ENCODE peak calls at places on chromosomes 5 and 9, in nine cellular contexts. V is mesothelial cell of epicardium, S is Caco-2, F is HL-60, X is neural crest cell, I is GM23338, K is fibroblast of mammary gland, N is RWPE1, C is thoracic aorta. J is an unnamed sample.

GRCh38 chr5:61999371-61999770 is 306.6 kb upstream of the KIF2A start:
- DNase-seq in V (no peak), S (no peak), F (no peak), X (no peak), I (no peak), K (peak; percentile 23), N (peak; percentile 42), C (no peak), J (no peak)

GRCh38 chr5:87132696-87133095 is 135.0 kb upstream of the RASA1 start:
- DNase-seq in V (no peak), S (no peak), F (no peak), X (no peak), I (no peak), K (peak; percentile 27), N (no peak), C (no peak), J (no peak)

GRCh38 chr5:126023894-126024575 is 399.2 kb upstream of the GRAMD2B start:
- DNase-seq in V (no peak), S (no peak), F (no peak), X (no peak), I (no peak), K (no peak), N (no peak), C (no peak), J (no peak)

GRCh38 chr5:92838253-92838652 is 742.8 kb downstream of the NR2F1-AS1 start:
- DNase-seq in V (no peak), S (no peak), F (no peak), X (no peak), I (peak; percentile 66), K (no peak), N (peak; percentile 49), C (no peak), J (no peak)

GRCh38 chr5:180313677-180314076 is 21.8 kb upstream of the MAPK9 start:
- DNase-seq in V (no peak), S (peak; percentile 98), F (peak; percentile 75), X (no peak), I (peak; percentile 71), K (no peak), N (peak; percentile 66), C (no peak), J (no peak)

GRCh38 chr5:129973716-129974426 is 69.6 kb downstream of the CHSY3 start:
- DNase-seq in V (no peak), S (no peak), F (no peak), X (no peak), I (no peak), K (peak; percentile 36), N (no peak), C (no peak), J (no peak)

GRCh38 chr9:21305213-21305612 is at the start of gene IFNA5:
- DNase-seq in V (no peak), S (no peak), F (no peak), X (no peak), I (no peak), K (no peak), N (no peak), C (no peak), J (no peak)

GRCh38 chr9:127569819-127570401 is 42.2 kb upstream of the STXBP1 start:
- DNase-seq in V (no peak), S (no peak), F (no peak), X (no peak), I (no peak), K (no peak), N (peak; percentile 62), C (no peak), J (peak; percentile 25)

GRCh38 chr5:134508521-134509195 is 16.8 kb upstream of the JADE2 start:
- DNase-seq in V (no peak), S (no peak), F (no peak), X (no peak), I (no peak), K (no peak), N (no peak), C (no peak), J (no peak)

GRCh38 chr9:131995382-131995781 is 84.3 kb downstream of the MED27 start:
- DNase-seq in V (no peak), S (no peak), F (no peak), X (no peak), I (no peak), K (peak; percentile 65), N (peak; percentile 56), C (no peak), J (no peak)

GRCh38 chr5:92505925-92506324 is 1075.1 kb downstream of the NR2F1-AS1 start:
- DNase-seq in V (no peak), S (no peak), F (no peak), X (no peak), I (no peak), K (peak; percentile 17), N (peak; percentile 8), C (no peak), J (no peak)

GRCh38 chr9:73118898-73119554 is 32.6 kb upstream of the ANXA1 start:
- DNase-seq in V (no peak), S (no peak), F (no peak), X (no peak), I (no peak), K (peak; percentile 91), N (peak; percentile 96), C (no peak), J (no peak)

GRCh38 chr9:106619211-106619610 is 243.8 kb upstream of the ZNF462 start:
- DNase-seq in V (no peak), S (no peak), F (no peak), X (no peak), I (no peak), K (peak; percentile 82), N (peak; percentile 46), C (no peak), J (no peak)

GRCh38 chr5:149618581-149619248 is 37.4 kb downstream of the ARHGEF37 start:
- DNase-seq in V (no peak), S (peak; percentile 79), F (peak; percentile 45), X (peak; percentile 36), I (peak; percentile 82), K (peak; percentile 72), N (peak; percentile 93), C (no peak), J (no peak)

GRCh38 chr9:110058304-110058953 is 149.5 kb downstream of the C9orf152 start:
- DNase-seq in V (no peak), S (peak; percentile 78), F (peak; percentile 66), X (peak; percentile 37), I (peak; percentile 94), K (peak; percentile 58), N (peak; percentile 82), C (no peak), J (no peak)
- TF ChIP-seq CTCF in V (peak; percentile 30), S (peak; percentile 69), F (peak; percentile 58), X (peak; percentile 65), I (peak; percentile 77), K (peak; percentile 50), N (no peak), C (peak; percentile 35), J (no peak)

GRCh38 chr5:107853031-107853430 is 182.3 kb upstream of the EFNA5 start:
- DNase-seq in V (no peak), S (no peak), F (no peak), X (no peak), I (no peak), K (no peak), N (no peak), C (no peak), J (no peak)

GRCh38 chr5:107858324-107858723 is 187.6 kb upstream of the EFNA5 start:
- DNase-seq in V (no peak), S (no peak), F (no peak), X (no peak), I (no peak), K (no peak), N (no peak), C (no peak), J (no peak)

GRCh38 chr5:107853696-107854095 is 183.0 kb upstream of the EFNA5 start:
- DNase-seq in V (no peak), S (no peak), F (no peak), X (no peak), I (no peak), K (no peak), N (no peak), C (no peak), J (no peak)

GRCh38 chr5:107857785-107858184 is 187.0 kb upstream of the EFNA5 start:
- DNase-seq in V (no peak), S (no peak), F (no peak), X (no peak), I (no peak), K (no peak), N (no peak), C (no peak), J (no peak)

GRCh38 chr5:107855171-107855570 is 184.4 kb upstream of the EFNA5 start:
- DNase-seq in V (no peak), S (no peak), F (no peak), X (no peak), I (no peak), K (peak; percentile 11), N (no peak), C (no peak), J (no peak)
- TF ChIP-seq CTCF in V (no peak), S (peak; percentile 22), F (no peak), X (no peak), I (peak; percentile 19), K (peak; percentile 10), N (no peak), C (no peak), J (no peak)

GRCh38 chr5:142356716-142357468 is 32.1 kb upstream of the SPRY4 start:
- DNase-seq in V (peak; percentile 59), S (peak; percentile 73), F (peak; percentile 82), X (peak; percentile 68), I (peak; percentile 95), K (peak; percentile 96), N (peak; percentile 94), C (peak; percentile 70), J (peak; percentile 80)
- TF ChIP-seq CTCF in V (no peak), S (no peak), F (no peak), X (no peak), I (no peak), K (no peak), N (no peak), C (no peak), J (no peak)

DNA sequence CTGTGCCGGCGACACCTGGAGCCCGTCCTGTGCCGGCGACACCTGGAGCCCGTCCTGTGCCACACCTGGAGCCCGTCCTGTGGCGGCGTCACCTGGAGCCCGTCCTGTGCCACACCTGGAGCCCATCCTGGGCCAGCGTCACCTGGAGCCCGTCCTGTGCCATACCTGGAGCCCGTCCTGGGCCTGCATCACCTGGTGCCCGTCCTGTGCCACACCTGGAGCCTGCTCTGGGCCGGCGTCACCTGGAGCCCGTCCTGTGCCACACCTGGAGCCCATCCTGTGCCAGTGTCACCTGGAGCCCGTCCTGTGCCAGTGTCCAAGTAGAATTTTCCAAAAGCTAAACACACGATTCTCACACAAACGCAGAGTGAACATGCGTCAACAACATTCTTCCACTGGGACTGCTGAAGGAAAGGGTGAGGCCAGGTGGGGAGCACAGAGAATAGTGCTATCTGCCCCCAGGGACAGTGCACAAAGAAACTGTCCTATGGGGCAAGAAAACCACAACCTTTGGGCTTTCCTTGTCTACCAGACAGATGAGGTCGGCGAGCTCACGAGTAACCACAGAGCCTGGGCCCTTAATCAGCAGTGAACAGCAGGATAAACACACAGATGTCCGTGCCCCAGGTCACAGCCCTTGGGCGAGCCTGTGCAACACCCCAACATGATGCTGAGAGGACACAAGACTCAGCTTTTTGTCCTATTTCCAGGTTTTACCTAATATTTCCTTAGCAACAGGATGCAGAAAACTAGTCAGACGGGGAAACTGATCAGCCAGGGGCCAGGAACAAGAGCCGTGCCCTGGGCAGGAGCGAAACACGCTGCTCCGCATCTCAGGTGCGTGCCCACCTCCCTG is 7.9 kb downstream of the QSOX2 start:
- DNase-seq in V (no peak), S (no peak), F (peak; percentile 48), X (no peak), I (no peak), K (no peak), N (no peak), C (no peak), J (no peak)
- TF ChIP-seq CTCF in V (no peak), S (no peak), F (no peak), X (no peak), I (no peak), K (no peak), N (no peak), C (no peak), J (no peak)

GRCh38 chr5:143003328-143003636 is 233.1 kb downstream of the ARHGAP26 start:
- DNase-seq in V (no peak), S (no peak), F (no peak), X (no peak), I (no peak), K (no peak), N (no peak), C (no peak), J (no peak)
- TF ChIP-seq CTCF in V (no peak), S (no peak), F (no peak), X (no peak), I (no peak), K (no peak), N (peak; percentile 18), C (no peak), J (no peak)